ENCODE peak calls at places on chromosomes 16 and 17, in seven cellular contexts. One of them, this sample, is unnamed.

GRCh38 chr17:53570731-53571130 is 252.0 kb upstream of the KIF2B start:
- DNase-seq in CD8-positive, alpha-beta T cell: no peak
- DNase-seq in thoracic aorta: no peak
- DNase-seq in testis: no peak
- DNase-seq in endodermal cell: no peak
- DNase-seq in lung: no peak
- DNase-seq in A549: no peak
- DNase-seq in this sample: no peak

GRCh38 chr16:10878644-10879498 is 1.9 kb downstream of the CIITA start:
- DNase-seq in CD8-positive, alpha-beta T cell: no peak
- DNase-seq in thoracic aorta: no peak
- DNase-seq in testis: peak; percentile 44
- DNase-seq in endodermal cell: peak; percentile 73
- DNase-seq in lung: peak; percentile 78
- DNase-seq in A549: no peak
- DNase-seq in this sample: no peak

GRCh38 chr16:85321856-85322271 is 209.6 kb upstream of the CIBAR2 start:
- DNase-seq in CD8-positive, alpha-beta T cell: no peak
- DNase-seq in thoracic aorta: peak; percentile 95
- DNase-seq in testis: peak; percentile 97
- DNase-seq in endodermal cell: no peak
- DNase-seq in lung: peak; percentile 80
- DNase-seq in A549: no peak
- DNase-seq in this sample: no peak

GRCh38 chr17:74408262-74408661 is 23.6 kb upstream of the GPRC5C start:
- DNase-seq in CD8-positive, alpha-beta T cell: no peak
- DNase-seq in thoracic aorta: no peak
- DNase-seq in testis: no peak
- DNase-seq in endodermal cell: no peak
- DNase-seq in lung: peak; percentile 41
- DNase-seq in A549: peak; percentile 75
- DNase-seq in this sample: peak; percentile 80

GRCh38 chr17:75899353-75899752 is 2.6 kb upstream of the TRIM65 start:
- DNase-seq in CD8-positive, alpha-beta T cell: no peak
- DNase-seq in thoracic aorta: no peak
- DNase-seq in testis: no peak
- DNase-seq in endodermal cell: peak; percentile 45
- DNase-seq in lung: no peak
- DNase-seq in A549: no peak
- DNase-seq in this sample: no peak

GRCh38 chr17:37825851-37826250 is 81.0 kb upstream of the HNF1B start:
- DNase-seq in CD8-positive, alpha-beta T cell: no peak
- DNase-seq in thoracic aorta: no peak
- DNase-seq in testis: no peak
- DNase-seq in endodermal cell: no peak
- DNase-seq in lung: no peak
- DNase-seq in A549: no peak
- DNase-seq in this sample: no peak

GRCh38 chr16:4591706-4592470 is 22.8 kb downstream of the UBALD1 start:
- DNase-seq in CD8-positive, alpha-beta T cell: no peak
- DNase-seq in thoracic aorta: no peak
- DNase-seq in testis: peak; percentile 62
- DNase-seq in endodermal cell: peak; percentile 71
- DNase-seq in lung: no peak
- DNase-seq in A549: no peak
- DNase-seq in this sample: no peak

GRCh38 chr16:70737377-70738082 is 51.7 kb upstream of the MTSS2 start:
- DNase-seq in CD8-positive, alpha-beta T cell: peak; percentile 61
- DNase-seq in thoracic aorta: no peak
- DNase-seq in testis: no peak
- DNase-seq in endodermal cell: no peak
- DNase-seq in lung: peak; percentile 52
- DNase-seq in A549: no peak
- DNase-seq in this sample: no peak

GRCh38 chr16:88558457-88559442 is 11.5 kb upstream of the ZC3H18 start:
- DNase-seq in CD8-positive, alpha-beta T cell: no peak
- DNase-seq in thoracic aorta: no peak
- DNase-seq in testis: peak; percentile 79
- DNase-seq in endodermal cell: peak; percentile 76
- DNase-seq in lung: peak; percentile 59
- DNase-seq in A549: peak; percentile 69
- DNase-seq in this sample: peak; percentile 84
- TF ChIP-seq CTCF in CD8-positive, alpha-beta T cell: no peak
- TF ChIP-seq CTCF in thoracic aorta: peak; percentile 21
- TF ChIP-seq CTCF in testis: peak; percentile 40
- TF ChIP-seq CTCF in endodermal cell: peak; percentile 66
- TF ChIP-seq CTCF in lung: peak; percentile 19
- TF ChIP-seq CTCF in A549: peak; percentile 44
- TF ChIP-seq CTCF in this sample: peak; percentile 66

GRCh38 chr17:68301438-68301959 is 10.2 kb downstream of the ARSG start:
- DNase-seq in CD8-positive, alpha-beta T cell: no peak
- DNase-seq in thoracic aorta: no peak
- DNase-seq in testis: no peak
- DNase-seq in endodermal cell: peak; percentile 67
- DNase-seq in lung: no peak
- DNase-seq in A549: no peak
- DNase-seq in this sample: peak; percentile 42

GRCh38 chr17:68299817-68300216 is 8.5 kb downstream of the ARSG start:
- DNase-seq in CD8-positive, alpha-beta T cell: no peak
- DNase-seq in thoracic aorta: no peak
- DNase-seq in testis: no peak
- DNase-seq in endodermal cell: no peak
- DNase-seq in lung: no peak
- DNase-seq in A549: no peak
- DNase-seq in this sample: no peak

GRCh38 chr17:68296217-68297140 is 5.2 kb downstream of the ARSG start:
- DNase-seq in CD8-positive, alpha-beta T cell: no peak
- DNase-seq in thoracic aorta: no peak
- DNase-seq in testis: peak; percentile 30
- DNase-seq in endodermal cell: no peak
- DNase-seq in lung: no peak
- DNase-seq in A549: no peak
- DNase-seq in this sample: no peak

GRCh38 chr17:68297168-68297567 is 5.9 kb downstream of the ARSG start:
- DNase-seq in CD8-positive, alpha-beta T cell: no peak
- DNase-seq in thoracic aorta: no peak
- DNase-seq in testis: no peak
- DNase-seq in endodermal cell: no peak
- DNase-seq in lung: no peak
- DNase-seq in A549: no peak
- DNase-seq in this sample: no peak

GRCh38 chr17:68298601-68299000 is 7.3 kb downstream of the ARSG start:
- DNase-seq in CD8-positive, alpha-beta T cell: no peak
- DNase-seq in thoracic aorta: no peak
- DNase-seq in testis: no peak
- DNase-seq in endodermal cell: no peak
- DNase-seq in lung: no peak
- DNase-seq in A549: no peak
- DNase-seq in this sample: no peak
- H3K4me1 ChIP-seq in CD8-positive, alpha-beta T cell: peaks cover 47% of the 10 kb centered on the region
- H3K4me1 ChIP-seq in thoracic aorta: no peaks in the 10 kb centered on the region
- H3K4me1 ChIP-seq in testis: no peaks in the 10 kb centered on the region
- H3K4me1 ChIP-seq in endodermal cell: peaks cover 8% of the 10 kb centered on the region
- H3K4me1 ChIP-seq in lung: peaks cover 5% of the 10 kb centered on the region
- H3K4me1 ChIP-seq in A549: no peaks in the 10 kb centered on the region
- H3K4me1 ChIP-seq in this sample: peaks cover 4% of the 10 kb centered on the region

GRCh38 chr17:40122466-40122943 is 734 bp downstream of the MSL1 start:
- DNase-seq in CD8-positive, alpha-beta T cell: no peak
- DNase-seq in thoracic aorta: no peak
- DNase-seq in testis: no peak
- DNase-seq in endodermal cell: peak; percentile 89
- DNase-seq in lung: peak; percentile 38
- DNase-seq in A549: peak; percentile 69
- DNase-seq in this sample: peak; percentile 70
- TF ChIP-seq CTCF in CD8-positive, alpha-beta T cell: no peak
- TF ChIP-seq CTCF in thoracic aorta: no peak
- TF ChIP-seq CTCF in testis: no peak
- TF ChIP-seq CTCF in endodermal cell: no peak
- TF ChIP-seq CTCF in lung: no peak
- TF ChIP-seq CTCF in A549: peak; percentile 4
- TF ChIP-seq CTCF in this sample: peak; percentile 26

GRCh38 chr16:57639172-57639571 is 10.7 kb downstream of the ADGRG1 start:
- DNase-seq in CD8-positive, alpha-beta T cell: no peak
- DNase-seq in thoracic aorta: no peak
- DNase-seq in testis: peak; percentile 67
- DNase-seq in endodermal cell: peak; percentile 85
- DNase-seq in lung: no peak
- DNase-seq in A549: no peak
- DNase-seq in this sample: no peak

GRCh38 chr16:57642368-57643135 is 14.1 kb downstream of the ADGRG1 start:
- DNase-seq in CD8-positive, alpha-beta T cell: no peak
- DNase-seq in thoracic aorta: no peak
- DNase-seq in testis: no peak
- DNase-seq in endodermal cell: no peak
- DNase-seq in lung: no peak
- DNase-seq in A549: no peak
- DNase-seq in this sample: no peak

GRCh38 chr16:57638381-57638780 is 10.0 kb downstream of the ADGRG1 start:
- DNase-seq in CD8-positive, alpha-beta T cell: no peak
- DNase-seq in thoracic aorta: no peak
- DNase-seq in testis: no peak
- DNase-seq in endodermal cell: no peak
- DNase-seq in lung: no peak
- DNase-seq in A549: no peak
- DNase-seq in this sample: no peak

GRCh38 chr16:57640185-57640584 is 11.8 kb downstream of the ADGRG1 start:
- DNase-seq in CD8-positive, alpha-beta T cell: no peak
- DNase-seq in thoracic aorta: no peak
- DNase-seq in testis: no peak
- DNase-seq in endodermal cell: no peak
- DNase-seq in lung: no peak
- DNase-seq in A549: no peak
- DNase-seq in this sample: no peak

GRCh38 chr16:57640612-57641011 is 12.2 kb downstream of the ADGRG1 start:
- DNase-seq in CD8-positive, alpha-beta T cell: no peak
- DNase-seq in thoracic aorta: no peak
- DNase-seq in testis: peak; percentile 69
- DNase-seq in endodermal cell: no peak
- DNase-seq in lung: no peak
- DNase-seq in A549: no peak
- DNase-seq in this sample: no peak
- H3K4me1 ChIP-seq in CD8-positive, alpha-beta T cell: peaks cover 6% of the 10 kb centered on the region
- H3K4me1 ChIP-seq in thoracic aorta: no peaks in the 10 kb centered on the region
- H3K4me1 ChIP-seq in testis: peaks cover 67% of the 10 kb centered on the region
- H3K4me1 ChIP-seq in endodermal cell: no peaks in the 10 kb centered on the region
- H3K4me1 ChIP-seq in lung: peaks cover 39% of the 10 kb centered on the region
- H3K4me1 ChIP-seq in A549: peaks cover 49% of the 10 kb centered on the region
- H3K4me1 ChIP-seq in this sample: peaks cover 8% of the 10 kb centered on the region

GRCh38 chr17:54935487-54935886 is 33.0 kb downstream of the COX11 start:
- DNase-seq in CD8-positive, alpha-beta T cell: no peak
- DNase-seq in thoracic aorta: no peak
- DNase-seq in testis: no peak
- DNase-seq in endodermal cell: no peak
- DNase-seq in lung: no peak
- DNase-seq in A549: no peak
- DNase-seq in this sample: no peak

GRCh38 chr17:54937018-54937417 is 31.4 kb downstream of the COX11 start:
- DNase-seq in CD8-positive, alpha-beta T cell: no peak
- DNase-seq in thoracic aorta: no peak
- DNase-seq in testis: no peak
- DNase-seq in endodermal cell: no peak
- DNase-seq in lung: no peak
- DNase-seq in A549: no peak
- DNase-seq in this sample: no peak

GRCh38 chr17:54937426-54937825 is 31.0 kb downstream of the COX11 start:
- DNase-seq in CD8-positive, alpha-beta T cell: no peak
- DNase-seq in thoracic aorta: no peak
- DNase-seq in testis: no peak
- DNase-seq in endodermal cell: no peak
- DNase-seq in lung: no peak
- DNase-seq in A549: no peak
- DNase-seq in this sample: no peak

GRCh38 chr17:54932711-54933110 is 32.1 kb downstream of the TOM1L1 start:
- DNase-seq in CD8-positive, alpha-beta T cell: no peak
- DNase-seq in thoracic aorta: no peak
- DNase-seq in testis: no peak
- DNase-seq in endodermal cell: no peak
- DNase-seq in lung: no peak
- DNase-seq in A549: no peak
- DNase-seq in this sample: no peak

GRCh38 chr17:54933921-54934320 is 33.3 kb downstream of the TOM1L1 start:
- DNase-seq in CD8-positive, alpha-beta T cell: no peak
- DNase-seq in thoracic aorta: no peak
- DNase-seq in testis: no peak
- DNase-seq in endodermal cell: no peak
- DNase-seq in lung: no peak
- DNase-seq in A549: no peak
- DNase-seq in this sample: no peak
- TF ChIP-seq CTCF in CD8-positive, alpha-beta T cell: no peak
- TF ChIP-seq CTCF in thoracic aorta: no peak
- TF ChIP-seq CTCF in testis: no peak
- TF ChIP-seq CTCF in endodermal cell: no peak
- TF ChIP-seq CTCF in lung: no peak
- TF ChIP-seq CTCF in A549: no peak
- TF ChIP-seq CTCF in this sample: no peak

GRCh38 chr16:89317101-89317671 is 99.7 kb downstream of the ZNF778 start:
- DNase-seq in CD8-positive, alpha-beta T cell: no peak
- DNase-seq in thoracic aorta: no peak
- DNase-seq in testis: no peak
- DNase-seq in endodermal cell: no peak
- DNase-seq in lung: no peak
- DNase-seq in A549: no peak
- DNase-seq in this sample: no peak
- H3K4me1 ChIP-seq in CD8-positive, alpha-beta T cell: peaks cover 97% of the 10 kb centered on the region
- H3K4me1 ChIP-seq in thoracic aorta: peaks cover 37% of the 10 kb centered on the region
- H3K4me1 ChIP-seq in testis: peaks cover 32% of the 10 kb centered on the region
- H3K4me1 ChIP-seq in endodermal cell: peaks cover 14% of the 10 kb centered on the region
- H3K4me1 ChIP-seq in lung: peaks cover 55% of the 10 kb centered on the region
- H3K4me1 ChIP-seq in A549: peaks cover 87% of the 10 kb centered on the region
- H3K4me1 ChIP-seq in this sample: peaks cover 36% of the 10 kb centered on the region

GRCh38 chr16:66273036-66273435 is 93.5 kb upstream of the CDH5 start:
- DNase-seq in CD8-positive, alpha-beta T cell: no peak
- DNase-seq in thoracic aorta: no peak
- DNase-seq in testis: no peak
- DNase-seq in endodermal cell: no peak
- DNase-seq in lung: no peak
- DNase-seq in A549: no peak
- DNase-seq in this sample: no peak

GRCh38 chr16:66275795-66276428 is 90.6 kb upstream of the CDH5 start:
- DNase-seq in CD8-positive, alpha-beta T cell: no peak
- DNase-seq in thoracic aorta: no peak
- DNase-seq in testis: peak; percentile 50
- DNase-seq in endodermal cell: peak; percentile 90
- DNase-seq in lung: peak; percentile 54
- DNase-seq in A549: peak; percentile 65
- DNase-seq in this sample: peak; percentile 60

GRCh38 chr16:66274335-66275110 is 92.0 kb upstream of the CDH5 start:
- DNase-seq in CD8-positive, alpha-beta T cell: no peak
- DNase-seq in thoracic aorta: no peak
- DNase-seq in testis: no peak
- DNase-seq in endodermal cell: peak; percentile 46
- DNase-seq in lung: no peak
- DNase-seq in A549: peak; percentile 33
- DNase-seq in this sample: no peak

GRCh38 chr16:66272461-66272860 is 94.0 kb upstream of the CDH5 start:
- DNase-seq in CD8-positive, alpha-beta T cell: no peak
- DNase-seq in thoracic aorta: no peak
- DNase-seq in testis: no peak
- DNase-seq in endodermal cell: peak; percentile 32
- DNase-seq in lung: no peak
- DNase-seq in A549: no peak
- DNase-seq in this sample: no peak

GRCh38 chr16:66273644-66274334 is 92.7 kb upstream of the CDH5 start:
- DNase-seq in CD8-positive, alpha-beta T cell: no peak
- DNase-seq in thoracic aorta: no peak
- DNase-seq in testis: no peak
- DNase-seq in endodermal cell: peak; percentile 77
- DNase-seq in lung: no peak
- DNase-seq in A549: no peak
- DNase-seq in this sample: no peak
- TF ChIP-seq CTCF in CD8-positive, alpha-beta T cell: no peak
- TF ChIP-seq CTCF in thoracic aorta: no peak
- TF ChIP-seq CTCF in testis: no peak
- TF ChIP-seq CTCF in endodermal cell: peak; percentile 72
- TF ChIP-seq CTCF in lung: no peak
- TF ChIP-seq CTCF in A549: no peak
- TF ChIP-seq CTCF in this sample: peak; percentile 20

This sample was measured in Caco-2.